ENCODE peak calls at places on chromosomes 3 and 15, in five cellular contexts. One of them, this sample, is unnamed.

GRCh38 chr3:126827121-126827520 is 123.1 kb downstream of the CHCHD6 start:
- DNase-seq in GM23338: no peak
- DNase-seq in tibial artery: no peak
- DNase-seq in fibroblast of villous mesenchyme: no peak
- DNase-seq in GM12865: no peak
- DNase-seq in this sample: peak

GRCh38 chr3:42698216-42698910 is 4.2 kb downstream of the HHATL start:
- DNase-seq in GM23338: no peak
- DNase-seq in fibroblast of villous mesenchyme: no peak
- DNase-seq in GM12865: no peak
- DNase-seq in tibial artery: peak
- DNase-seq in this sample: no peak

GRCh38 chr15:75687486-75688277 is 25.0 kb downstream of the CSPG4 start:
- DNase-seq in GM23338: no peak
- DNase-seq in tibial artery: no peak
- DNase-seq in fibroblast of villous mesenchyme: no peak
- DNase-seq in GM12865: no peak
- DNase-seq in this sample: no peak

GRCh38 chr15:23616536-23616935 is 31.1 kb downstream of the MAGEL2 start:
- DNase-seq in GM12865: no peak
- DNase-seq in GM23338: no peak
- DNase-seq in tibial artery: no peak
- DNase-seq in fibroblast of villous mesenchyme: no peak
- DNase-seq in this sample: no peak

GRCh38 chr15:57472861-57473260 is 96.6 kb downstream of the CGNL1 start:
- DNase-seq in fibroblast of villous mesenchyme: no peak
- DNase-seq in GM12865: no peak
- DNase-seq in tibial artery: no peak
- DNase-seq in GM23338: no peak
- DNase-seq in this sample: no peak

GRCh38 chr15:99139276-99139675 is 34.4 kb downstream of the SYNM start:
- DNase-seq in GM12865: no peak
- DNase-seq in fibroblast of villous mesenchyme: no peak
- DNase-seq in tibial artery: no peak
- DNase-seq in GM23338: no peak
- DNase-seq in this sample: no peak

GRCh38 chr15:25796395-25796794 is 66.7 kb downstream of the ATP10A start:
- DNase-seq in fibroblast of villous mesenchyme: no peak
- DNase-seq in GM23338: no peak
- DNase-seq in tibial artery: peak
- DNase-seq in GM12865: no peak
- DNase-seq in this sample: no peak

GRCh38 chr3:59935025-59935424 is 885.2 kb upstream of the CFAP20DC start:
- DNase-seq in tibial artery: no peak
- DNase-seq in GM12865: peak
- DNase-seq in fibroblast of villous mesenchyme: no peak
- DNase-seq in GM23338: no peak
- DNase-seq in this sample: no peak

GRCh38 chr3:169668957-169669681 is 5.6 kb upstream of the MECOM start:
- DNase-seq in GM23338: peak
- DNase-seq in fibroblast of villous mesenchyme: peak
- DNase-seq in GM12865: peak
- DNase-seq in tibial artery: peak
- DNase-seq in this sample: peak

GRCh38 chr15:50854594-50855490 is 53.6 kb upstream of the AP4E1 start:
- DNase-seq in fibroblast of villous mesenchyme: peak
- DNase-seq in GM12865: peak
- DNase-seq in GM23338: no peak
- DNase-seq in tibial artery: no peak
- DNase-seq in this sample: no peak

GRCh38 chr3:128634075-128634611 is 16.5 kb downstream of the RPN1 start:
- DNase-seq in GM12865: no peak
- DNase-seq in fibroblast of villous mesenchyme: no peak
- DNase-seq in tibial artery: no peak
- DNase-seq in GM23338: no peak
- DNase-seq in this sample: no peak

GRCh38 chr3:151135548-151136337 is 50.3 kb downstream of the MED12L start:
- DNase-seq in tibial artery: no peak
- DNase-seq in GM12865: peak
- DNase-seq in fibroblast of villous mesenchyme: no peak
- DNase-seq in GM23338: no peak
- DNase-seq in this sample: no peak

GRCh38 chr3:121477589-121477988 is 68.2 kb downstream of the POLQ start:
- DNase-seq in tibial artery: no peak
- DNase-seq in GM23338: no peak
- DNase-seq in fibroblast of villous mesenchyme: peak
- DNase-seq in GM12865: no peak
- DNase-seq in this sample: no peak

GRCh38 chr3:16508591-16508995 is 4.9 kb downstream of the RFTN1 start:
- DNase-seq in GM12865: peak
- DNase-seq in GM23338: no peak
- DNase-seq in tibial artery: no peak
- DNase-seq in fibroblast of villous mesenchyme: peak
- DNase-seq in this sample: no peak

GRCh38 chr15:76235186-76235826 is 76.0 kb downstream of the ETFA start:
- DNase-seq in GM12865: peak
- DNase-seq in tibial artery: no peak
- DNase-seq in fibroblast of villous mesenchyme: peak
- DNase-seq in GM23338: peak
- DNase-seq in this sample: no peak

GRCh38 chr3:114216186-114216970 is 21.0 kb downstream of the ZNF80 start:
- DNase-seq in tibial artery: no peak
- DNase-seq in fibroblast of villous mesenchyme: no peak
- DNase-seq in GM23338: no peak
- DNase-seq in GM12865: no peak
- DNase-seq in this sample: no peak

GRCh38 chr15:48059786-48060185 is 61.0 kb upstream of the SLC24A5 start:
- DNase-seq in tibial artery: peak
- DNase-seq in GM23338: no peak
- DNase-seq in fibroblast of villous mesenchyme: no peak
- DNase-seq in GM12865: no peak
- DNase-seq in this sample: peak

GRCh38 chr3:157113832-157114505 is 46.0 kb downstream of the CCNL1 start:
- DNase-seq in GM12865: no peak
- DNase-seq in GM23338: peak
- DNase-seq in fibroblast of villous mesenchyme: no peak
- DNase-seq in tibial artery: no peak
- DNase-seq in this sample: no peak
- TF ChIP-seq CTCF in GM12865: peak
- TF ChIP-seq CTCF in GM23338: peak
- TF ChIP-seq CTCF in fibroblast of villous mesenchyme: no peak
- TF ChIP-seq CTCF in tibial artery: no peak
- TF ChIP-seq CTCF in this sample: no peak

GRCh38 chr3:99498544-99499234 is 139.7 kb upstream of the COL8A1 start:
- DNase-seq in GM23338: peak
- DNase-seq in GM12865: no peak
- DNase-seq in tibial artery: peak
- DNase-seq in fibroblast of villous mesenchyme: peak
- DNase-seq in this sample: no peak
- TF ChIP-seq CTCF in GM23338: no peak
- TF ChIP-seq CTCF in GM12865: no peak
- TF ChIP-seq CTCF in tibial artery: peak
- TF ChIP-seq CTCF in fibroblast of villous mesenchyme: no peak
- TF ChIP-seq CTCF in this sample: no peak

GRCh38 chr3:180854887-180855286 is 57.6 kb upstream of the FXR1 start:
- DNase-seq in GM23338: no peak
- DNase-seq in GM12865: no peak
- DNase-seq in fibroblast of villous mesenchyme: no peak
- DNase-seq in tibial artery: no peak
- DNase-seq in this sample: no peak

GRCh38 chr3:180860180-180860858 is 52.2 kb upstream of the FXR1 start:
- DNase-seq in tibial artery: no peak
- DNase-seq in GM23338: no peak
- DNase-seq in GM12865: no peak
- DNase-seq in fibroblast of villous mesenchyme: no peak
- DNase-seq in this sample: no peak

GRCh38 chr3:180855956-180856355 is 56.5 kb upstream of the FXR1 start:
- DNase-seq in fibroblast of villous mesenchyme: no peak
- DNase-seq in tibial artery: no peak
- DNase-seq in GM12865: no peak
- DNase-seq in GM23338: no peak
- DNase-seq in this sample: no peak

GRCh38 chr3:180855364-180855763 is 57.1 kb upstream of the FXR1 start:
- DNase-seq in GM23338: peak
- DNase-seq in fibroblast of villous mesenchyme: no peak
- DNase-seq in tibial artery: no peak
- DNase-seq in GM12865: peak
- DNase-seq in this sample: no peak
- TF ChIP-seq CTCF in GM23338: peak
- TF ChIP-seq CTCF in fibroblast of villous mesenchyme: no peak
- TF ChIP-seq CTCF in tibial artery: no peak
- TF ChIP-seq CTCF in GM12865: peak
- TF ChIP-seq CTCF in this sample: peak

GRCh38 chr3:104598848-104599501 is 767.7 kb upstream of the ALCAM start:
- DNase-seq in fibroblast of villous mesenchyme: no peak
- DNase-seq in tibial artery: no peak
- DNase-seq in GM23338: no peak
- DNase-seq in GM12865: peak
- DNase-seq in this sample: no peak

GRCh38 chr3:104596054-104596453 is 770.7 kb upstream of the ALCAM start:
- DNase-seq in GM12865: no peak
- DNase-seq in tibial artery: no peak
- DNase-seq in fibroblast of villous mesenchyme: no peak
- DNase-seq in GM23338: no peak
- DNase-seq in this sample: no peak

GRCh38 chr3:104594491-104594890 is 772.2 kb upstream of the ALCAM start:
- DNase-seq in tibial artery: no peak
- DNase-seq in fibroblast of villous mesenchyme: no peak
- DNase-seq in GM12865: no peak
- DNase-seq in GM23338: no peak
- DNase-seq in this sample: no peak

DNA sequence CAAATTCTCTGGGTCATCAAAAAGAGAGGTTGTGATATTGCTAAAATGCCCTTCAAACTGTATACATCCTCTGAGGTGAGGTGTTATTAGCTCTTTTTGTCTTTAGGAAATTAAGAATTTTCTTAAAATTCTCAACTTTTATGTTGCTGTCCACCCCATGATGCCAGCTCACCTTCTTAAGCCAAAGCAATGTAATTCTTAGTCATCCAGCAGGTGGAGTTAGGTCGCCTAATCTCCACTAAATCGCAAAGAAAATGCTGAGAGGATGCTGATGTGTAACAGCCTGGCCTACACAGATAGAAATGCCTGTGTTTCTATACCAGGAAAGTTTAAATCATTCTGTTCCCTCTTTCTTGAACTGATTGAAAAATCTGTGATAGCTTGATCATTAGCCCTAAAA is 770.2 kb upstream of the ALCAM start:
- DNase-seq in tibial artery: no peak
- DNase-seq in fibroblast of villous mesenchyme: peak
- DNase-seq in GM12865: peak
- DNase-seq in GM23338: peak
- DNase-seq in this sample: no peak
- TF ChIP-seq CTCF in tibial artery: no peak
- TF ChIP-seq CTCF in fibroblast of villous mesenchyme: peak
- TF ChIP-seq CTCF in GM12865: peak
- TF ChIP-seq CTCF in GM23338: peak
- TF ChIP-seq CTCF in this sample: no peak